ENCODE peak calls at places on chromosomes 12 and 14, in eight cellular contexts. A is neural progenitor cell; Q is OCI-LY7; G is caudate nucleus; M is aorta; U is stomach; Y is A549; J is CD4-positive, CD25-positive, alpha-beta regulatory T cell. H is an unnamed sample.
A peak's percentile ranks its signal among the peaks of the same experiment; 100 is the strongest.

GRCh38 chr14:61493239-61493638 is 171.9 kb downstream of the PRKCH start:
- DNase-seq in A (no peak), Q (no peak), G (no peak), M (no peak), U (no peak), Y (peak; percentile 48), J (no peak), H (no peak)

GRCh38 chr12:30000401-30000800 is 216.7 kb upstream of the TMTC1 start:
- DNase-seq in A (no peak), Q (no peak), G (no peak), M (no peak), U (no peak), Y (no peak), J (no peak), H (no peak)

GRCh38 chr12:55659486-55660385 is 23.0 kb downstream of the OR10P1 start:
- DNase-seq in A (peak; percentile 49), Q (peak; percentile 61), G (no peak), M (no peak), U (no peak), Y (peak; percentile 47), J (no peak), H (no peak)

GRCh38 chr14:55117816-55118441 is 11.1 kb upstream of the LGALS3 start:
- DNase-seq in A (no peak), Q (no peak), G (no peak), M (no peak), U (no peak), Y (no peak), J (no peak), H (no peak)

GRCh38 chr14:35961697-35962274 is 135.6 kb downstream of the BRMS1L start:
- DNase-seq in A (no peak), Q (no peak), G (no peak), M (no peak), U (no peak), Y (no peak), J (no peak), H (no peak)

GRCh38 chr14:51157012-51157411 is 62.1 kb upstream of the TRIM9 start:
- DNase-seq in A (no peak), Q (peak; percentile 15), G (no peak), M (no peak), U (no peak), Y (peak; percentile 30), J (no peak), H (no peak)

GRCh38 chr12:49827351-49828099 is 688 bp downstream of the NCKAP5L start:
- DNase-seq in A (peak; percentile 89), Q (peak; percentile 58), G (no peak), M (peak; percentile 84), U (peak; percentile 66), Y (peak; percentile 54), J (peak; percentile 20), H (peak; percentile 66)

GRCh38 chr14:48398675-48399282 is 723.4 kb upstream of the MDGA2 start:
- DNase-seq in A (peak; percentile 66), Q (peak; percentile 58), G (no peak), M (no peak), U (no peak), Y (peak; percentile 51), J (no peak), H (peak; percentile 30)

GRCh38 chr12:68962855-68963455 is 30.0 kb upstream of the CPM start:
- DNase-seq in A (no peak), Q (no peak), G (no peak), M (no peak), U (no peak), Y (no peak), J (no peak), H (no peak)

GRCh38 chr12:29713729-29714128 is 70.0 kb downstream of the TMTC1 start:
- DNase-seq in A (no peak), Q (no peak), G (no peak), M (no peak), U (no peak), Y (no peak), J (no peak), H (no peak)

GRCh38 chr14:21093018-21093417 is 5.4 kb downstream of the ZNF219 start:
- DNase-seq in A (no peak), Q (no peak), G (no peak), M (no peak), U (no peak), Y (no peak), J (no peak), H (no peak)

GRCh38 chr14:57189070-57189469 is 79.6 kb downstream of the EXOC5 start:
- DNase-seq in A (peak; percentile 54), Q (no peak), G (no peak), M (no peak), U (no peak), Y (peak; percentile 39), J (no peak), H (no peak)

GRCh38 chr12:50751921-50752721 is 11.8 kb upstream of the ATF1 start:
- DNase-seq in A (no peak), Q (no peak), G (no peak), M (no peak), U (no peak), Y (peak; percentile 18), J (no peak), H (no peak)

GRCh38 chr12:122040579-122041386 is 19.1 kb downstream of the BCL7A start:
- DNase-seq in A (no peak), Q (no peak), G (no peak), M (no peak), U (peak; percentile 52), Y (peak; percentile 95), J (no peak), H (no peak)

GRCh38 chr12:41106315-41106714 is 81.8 kb upstream of the PDZRN4 start:
- DNase-seq in A (no peak), Q (no peak), G (no peak), M (no peak), U (no peak), Y (no peak), J (no peak), H (no peak)

GRCh38 chr14:22845821-22846625 is 9.6 kb downstream of the MMP14 start:
- DNase-seq in A (no peak), Q (no peak), G (no peak), M (no peak), U (no peak), Y (no peak), J (no peak), H (no peak)

GRCh38 chr14:22848391-22849164 is 12.2 kb downstream of the MMP14 start:
- DNase-seq in A (peak; percentile 23), Q (no peak), G (no peak), M (peak; percentile 93), U (peak; percentile 44), Y (no peak), J (no peak), H (no peak)

GRCh38 chr14:22847661-22848341 is 11.4 kb downstream of the MMP14 start:
- DNase-seq in A (peak; percentile 39), Q (no peak), G (no peak), M (peak; percentile 55), U (no peak), Y (no peak), J (no peak), H (no peak)

GRCh38 chr14:22845103-22845394 is 8.7 kb downstream of the MMP14 start:
- DNase-seq in A (no peak), Q (no peak), G (no peak), M (no peak), U (no peak), Y (no peak), J (no peak), H (no peak)

GRCh38 chr14:22846811-22847307 is 10.5 kb downstream of the MMP14 start:
- DNase-seq in A (no peak), Q (no peak), G (no peak), M (no peak), U (no peak), Y (no peak), J (no peak), H (no peak)
- H3K27ac ChIP-seq in A (no peak overlapping the region), Q (no peak overlapping the region), G (no peak overlapping the region), M (peak overlapping the region; percentile 37), U (peak overlapping the region; percentile 89), Y (no peak overlapping the region), J (no peak overlapping the region), H (no peak overlapping the region)

GRCh38 chr12:53292441-53292840 is 2.9 kb upstream of the PFDN5 start:
- DNase-seq in A (no peak), Q (no peak), G (no peak), M (no peak), U (no peak), Y (no peak), J (no peak), H (no peak)

GRCh38 chr12:53295070-53295890 is at the start of gene PFDN5:
- DNase-seq in A (peak; percentile 92), Q (peak; percentile 91), G (peak; percentile 61), M (peak; percentile 95), U (peak; percentile 88), Y (peak; percentile 96), J (peak; percentile 92), H (peak; percentile 76)

GRCh38 chr12:53299101-53299453 is 418 bp upstream of the MYG1 start:
- DNase-seq in A (no peak), Q (peak; percentile 24), G (no peak), M (peak; percentile 58), U (no peak), Y (peak; percentile 67), J (no peak), H (no peak)

GRCh38 chr12:53298154-53298553 is 1.3 kb upstream of the MYG1 start:
- DNase-seq in A (no peak), Q (no peak), G (no peak), M (no peak), U (no peak), Y (no peak), J (no peak), H (no peak)

GRCh38 chr12:53295891-53296219 is 513 bp downstream of the PFDN5 start:
- DNase-seq in A (no peak), Q (no peak), G (no peak), M (no peak), U (no peak), Y (no peak), J (no peak), H (no peak)
- H3K27ac ChIP-seq in A (no peak overlapping the region), Q (peak overlapping the region; percentile 38), G (peak overlapping the region; percentile 97), M (no peak overlapping the region), U (peak overlapping the region; percentile 89), Y (peak overlapping the region; percentile 85), J (peak overlapping the region; percentile 80), H (no peak overlapping the region)

DNA sequence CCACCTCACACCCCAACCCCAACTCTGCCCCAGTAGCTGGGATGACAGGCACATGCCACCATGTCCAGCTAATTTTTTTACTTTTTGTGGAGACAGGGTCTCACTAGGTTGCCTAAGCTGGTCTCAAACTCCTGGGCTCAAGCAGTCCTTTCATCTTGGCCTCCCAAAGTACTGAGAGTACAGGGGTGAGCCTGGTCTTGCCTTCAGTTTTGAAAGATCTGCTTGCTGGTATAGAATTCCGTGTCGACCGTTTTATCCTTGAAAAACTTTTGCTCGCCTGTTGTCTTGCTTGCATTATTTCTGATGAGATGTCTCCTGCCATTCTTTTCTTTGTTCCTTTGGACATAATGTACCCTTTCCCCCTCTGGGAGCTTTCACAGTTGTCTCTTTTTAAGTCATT is 92.0 kb upstream of the DYNC1H1 start:
- DNase-seq in A (no peak), Q (no peak), G (no peak), M (no peak), U (no peak), Y (no peak), J (no peak), H (no peak)
- H3K27ac ChIP-seq in A (no peak overlapping the region), Q (no peak overlapping the region), G (no peak overlapping the region), M (no peak overlapping the region), U (no peak overlapping the region), Y (no peak overlapping the region), J (no peak overlapping the region), H (no peak overlapping the region)

GRCh38 chr12:11991604-11992003 is 79.1 kb upstream of the BCL2L14 start:
- DNase-seq in A (no peak), Q (no peak), G (no peak), M (no peak), U (no peak), Y (no peak), J (no peak), H (no peak)

GRCh38 chr12:11987906-11988305 is 82.8 kb upstream of the BCL2L14 start:
- DNase-seq in A (no peak), Q (no peak), G (no peak), M (no peak), U (no peak), Y (no peak), J (no peak), H (no peak)

GRCh38 chr12:11992515-11992914 is 78.2 kb upstream of the BCL2L14 start:
- DNase-seq in A (no peak), Q (no peak), G (no peak), M (no peak), U (no peak), Y (no peak), J (no peak), H (no peak)
- H3K27ac ChIP-seq in A (no peak overlapping the region), Q (no peak overlapping the region), G (no peak overlapping the region), M (no peak overlapping the region), U (no peak overlapping the region), Y (no peak overlapping the region), J (no peak overlapping the region), H (no peak overlapping the region)